ENCODE peak calls at places on chromosomes 5 and 9, in six cellular contexts. E, N, I, H, M and B are unnamed samples.

GRCh38 chr5:142749321-142749720 is 20.9 kb upstream of the ARHGAP26 start:
- DNase-seq in N (no peak), H (no peak), M (peak), I (no peak), E (no peak), B (no peak)

GRCh38 chr9:85392270-85392669 is 349.5 kb downstream of the AGTPBP1 start:
- DNase-seq in N (no peak), I (no peak), E (no peak), H (no peak), M (no peak), B (no peak)

GRCh38 chr9:92294297-92294676 is 790 bp upstream of the IARS1 start:
- DNase-seq in I (peak), N (no peak), M (peak), H (peak), E (peak), B (peak)

GRCh38 chr9:14978022-14979000 is 68.1 kb upstream of the FREM1 start:
- DNase-seq in H (no peak), M (no peak), I (peak), E (no peak), N (no peak), B (no peak)

GRCh38 chr5:173721259-173722232 is 105.1 kb upstream of the BOD1 start:
- DNase-seq in H (no peak), M (no peak), N (no peak), I (no peak), E (no peak), B (no peak)

GRCh38 chr9:88992556-88992955 is 1.3 kb downstream of the S1PR3 start:
- DNase-seq in M (peak), H (no peak), I (no peak), E (no peak), N (no peak), B (no peak)

GRCh38 chr5:91042856-91043255 is 340.3 kb downstream of the ARRDC3 start:
- DNase-seq in M (peak), I (no peak), E (no peak), N (no peak), H (no peak), B (no peak)

GRCh38 chr5:168793844-168794837 is 215.0 kb upstream of the PANK3 start:
- DNase-seq in N (no peak), M (peak), H (no peak), I (no peak), E (no peak), B (peak)

GRCh38 chr5:65742565-65743231 is 20.7 kb downstream of the NLN start:
- DNase-seq in E (peak), H (peak), I (no peak), N (no peak), M (peak), B (no peak)

GRCh38 chr5:103808464-103809106 is 246.0 kb upstream of the NUDT12 start:
- DNase-seq in N (no peak), I (no peak), E (peak), H (peak), M (peak), B (no peak)

GRCh38 chr9:14487547-14488185 is 173.7 kb upstream of the NFIB start:
- DNase-seq in I (no peak), E (no peak), H (no peak), N (no peak), M (no peak), B (no peak)

GRCh38 chr5:170471551-170472212 is 32.1 kb upstream of the KCNIP1 start:
- DNase-seq in N (no peak), H (no peak), E (no peak), I (no peak), M (no peak), B (no peak)

GRCh38 chr9:133527444-133527920 is 2.7 kb upstream of the MYMK start:
- DNase-seq in E (no peak), M (no peak), N (no peak), I (no peak), H (peak), B (peak)

GRCh38 chr9:137705443-137705863 is 86.6 kb downstream of the EHMT1 start:
- DNase-seq in I (peak), E (no peak), N (no peak), M (no peak), H (no peak), B (no peak)

GRCh38 chr9:133944746-133945135 is 47.4 kb downstream of the VAV2 start:
- DNase-seq in M (peak), N (no peak), E (no peak), H (no peak), I (peak), B (no peak)

GRCh38 chr9:127451681-127452480 is 571 bp downstream of the LRSAM1 start:
- DNase-seq in M (peak), N (peak), I (peak), H (peak), E (peak), B (peak)

GRCh38 chr9:124410321-124410913 is 4.8 kb downstream of the PSMB7 start:
- DNase-seq in E (no peak), I (no peak), N (no peak), M (peak), H (no peak), B (no peak)

GRCh38 chr9:88791105-88791805 is 200.0 kb upstream of the S1PR3 start:
- DNase-seq in N (no peak), M (no peak), I (no peak), H (no peak), E (no peak), B (no peak)

GRCh38 chr5:9835121-9835770 is 205.1 kb upstream of the TAS2R1 start:
- DNase-seq in E (no peak), N (no peak), H (no peak), M (no peak), I (no peak), B (no peak)
- TF ChIP-seq POLR2AphosphoS5 in E (no peak), N (no peak), H (no peak), M (no peak), I (no peak), B (no peak)

GRCh38 chr5:59746261-59746765 is 147.2 kb downstream of the PDE4D start:
- DNase-seq in N (no peak), E (no peak), H (no peak), I (no peak), M (peak), B (peak)

GRCh38 chr5:59749782-59750520 is 143.6 kb downstream of the PDE4D start:
- DNase-seq in N (no peak), H (no peak), M (no peak), I (no peak), E (no peak), B (no peak)

GRCh38 chr5:59745422-59745863 is 148.1 kb downstream of the PDE4D start:
- DNase-seq in M (no peak), E (no peak), H (no peak), I (no peak), N (peak), B (peak)

GRCh38 chr5:59741599-59741998 is 151.9 kb downstream of the PDE4D start:
- DNase-seq in I (no peak), H (no peak), M (no peak), E (no peak), N (no peak), B (no peak)

DNA sequence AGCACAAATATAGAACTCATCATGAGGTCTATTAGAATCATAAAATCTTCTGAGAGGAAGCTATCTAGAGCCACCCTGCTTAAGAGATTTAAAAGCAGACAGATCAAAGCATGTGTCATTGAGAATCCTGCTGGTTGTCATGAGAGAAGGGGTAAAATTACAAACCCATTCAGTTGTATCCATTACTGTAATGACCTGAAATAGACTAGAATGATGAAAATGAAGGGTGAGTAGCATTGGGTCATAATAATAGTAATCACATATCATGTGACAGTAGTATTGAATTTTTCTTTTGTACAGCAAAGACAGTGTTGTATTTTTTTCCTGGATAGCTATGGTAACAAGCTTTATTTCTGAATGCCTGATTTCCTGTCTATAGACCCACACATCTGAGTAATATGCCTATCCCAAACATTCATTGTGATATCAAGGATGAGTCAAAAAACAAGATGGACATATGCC is 149.0 kb downstream of the PDE4D start:
- DNase-seq in I (no peak), E (no peak), N (no peak), M (peak), H (no peak), B (no peak)
- TF ChIP-seq POLR2AphosphoS5 in I (no peak), E (no peak), N (no peak), M (no peak), H (no peak), B (no peak)

DNA sequence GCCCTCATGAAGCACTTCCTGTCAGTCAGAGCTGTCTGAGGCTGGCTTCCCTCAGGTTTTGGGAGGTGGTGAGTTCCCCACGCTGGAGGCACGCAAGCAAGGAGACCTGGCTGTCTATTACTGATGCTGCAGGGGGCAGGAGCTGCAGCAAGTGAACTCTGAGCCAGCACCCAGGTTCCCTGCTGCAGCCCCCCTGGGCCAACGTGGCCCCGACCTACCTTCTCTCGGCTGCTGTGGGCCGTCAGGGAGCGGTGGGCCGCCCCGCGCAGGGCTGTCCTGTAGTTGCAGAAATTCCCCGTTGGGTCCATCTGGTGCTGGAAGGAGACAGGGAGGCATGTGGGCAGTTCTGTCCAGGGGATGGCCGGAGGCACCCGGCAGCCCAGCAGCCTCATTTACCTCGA is 46.8 kb upstream of the RNF130 start:
- DNase-seq in E (no peak), M (no peak), N (no peak), H (no peak), I (peak), B (no peak)
- TF ChIP-seq POLR2AphosphoS5 in E (no peak), M (no peak), N (no peak), H (no peak), I (no peak), B (no peak)

GRCh38 chr9:132240860-132241482 is 79.1 kb downstream of the NTNG2 start:
- DNase-seq in M (peak), N (peak), E (peak), H (peak), I (peak), B (peak)
- TF ChIP-seq POLR2AphosphoS5 in M (no peak), N (no peak), E (no peak), H (no peak), I (peak), B (peak)

GRCh38 chr9:105219291-105219805 is 25.1 kb upstream of the SLC44A1 start:
- DNase-seq in E (no peak), M (no peak), H (no peak), N (no peak), I (no peak), B (no peak)
- TF ChIP-seq POLR2AphosphoS5 in E (no peak), M (no peak), H (no peak), N (no peak), I (no peak), B (no peak)

GRCh38 chr5:10485897-10486296 is 44.2 kb downstream of the ROPN1L start:
- DNase-seq in I (peak), M (no peak), H (no peak), N (peak), E (no peak), B (no peak)
- TF ChIP-seq POLR2AphosphoS5 in I (no peak), M (no peak), H (no peak), N (no peak), E (no peak), B (no peak)

DNA sequence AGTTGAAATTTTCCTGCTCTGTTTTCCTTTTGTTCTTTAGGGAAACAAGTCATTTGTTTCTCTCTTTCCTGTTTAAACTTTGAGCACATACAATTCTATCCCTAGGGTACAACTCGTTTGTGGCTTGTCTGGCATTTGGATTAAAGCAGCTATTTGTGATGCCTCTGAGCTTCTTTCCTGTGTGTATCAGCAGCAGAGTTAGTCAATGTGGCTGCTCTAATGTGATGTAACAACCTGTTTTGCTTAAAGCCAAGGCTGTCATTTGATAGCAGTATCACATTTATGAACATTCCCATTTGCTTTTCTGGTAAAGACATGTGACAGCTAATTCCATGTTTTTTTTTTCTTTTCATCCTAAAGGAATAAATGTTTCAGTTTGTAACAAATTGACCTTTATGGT is 314.3 kb upstream of the CHD1 start:
- DNase-seq in N (no peak), M (no peak), H (no peak), I (no peak), E (no peak), B (no peak)
- TF ChIP-seq POLR2AphosphoS5 in N (no peak), M (no peak), H (no peak), I (no peak), E (no peak), B (no peak)

GRCh38 chr5:129460121-129460950 is at the start of gene ADAMTS19:
- DNase-seq in N (no peak), M (peak), H (peak), E (no peak), I (no peak), B (no peak)
- TF ChIP-seq POLR2AphosphoS5 in N (no peak), M (no peak), H (no peak), E (no peak), I (no peak), B (no peak)